ENCODE peak calls at places on chromosomes 6 and 20, in five cellular contexts. G is endothelial cell of umbilical vein, I is H1, X is neural progenitor cell, B is transverse colon. L is an unnamed sample. For H3K4me1 and H3K27me3, the result is how much of the 10 kb centered on the place peaks cover.

GRCh38 chr20:40744494-40745175 is 55.6 kb upstream of the MAFB start:
- DNase-seq in G (no peak), I (peak), X (no peak), B (no peak), L (no peak)

GRCh38 chr6:169371344-169372144 is 117.9 kb upstream of the THBS2 start:
- DNase-seq in G (no peak), I (no peak), X (peak), B (no peak), L (no peak)

GRCh38 chr6:33166811-33167210 is 25.5 kb downstream of the COL11A2 start:
- DNase-seq in G (no peak), I (no peak), X (no peak), B (no peak), L (no peak)

GRCh38 chr6:47631248-47632196 is 66.9 kb upstream of the ADGRF4 start:
- DNase-seq in G (peak), I (no peak), X (peak), B (no peak), L (no peak)

GRCh38 chr6:166769648-166770047 is 142.6 kb upstream of the RPS6KA2 start:
- DNase-seq in G (no peak), I (peak), X (no peak), B (no peak), L (no peak)

GRCh38 chr6:158905277-158905676 is 86.1 kb upstream of the EZR start:
- DNase-seq in G (no peak), I (no peak), X (no peak), B (no peak), L (no peak)

GRCh38 chr6:63643862-63644261 is 8.3 kb downstream of the PHF3 start:
- DNase-seq in G (peak), I (no peak), X (no peak), B (no peak), L (no peak)

GRCh38 chr6:42547407-42548329 is 16.2 kb upstream of the UBR2 start:
- DNase-seq in G (peak), I (peak), X (peak), B (peak), L (no peak)

GRCh38 chr6:167951781-167952511 is 45.5 kb upstream of the KIF25 start:
- DNase-seq in G (no peak), I (no peak), X (no peak), B (no peak), L (no peak)

GRCh38 chr6:65780691-65781090 is 73.7 kb upstream of the EYS start:
- DNase-seq in G (no peak), I (no peak), X (no peak), B (no peak), L (no peak)

GRCh38 chr20:63570281-63571086 is 3.6 kb downstream of the HELZ2 start:
- DNase-seq in G (no peak), I (no peak), X (no peak), B (no peak), L (no peak)
- H3K4me1 ChIP-seq in G (under half), I (under half), X (under half), B (under half), L (under half)

DNA sequence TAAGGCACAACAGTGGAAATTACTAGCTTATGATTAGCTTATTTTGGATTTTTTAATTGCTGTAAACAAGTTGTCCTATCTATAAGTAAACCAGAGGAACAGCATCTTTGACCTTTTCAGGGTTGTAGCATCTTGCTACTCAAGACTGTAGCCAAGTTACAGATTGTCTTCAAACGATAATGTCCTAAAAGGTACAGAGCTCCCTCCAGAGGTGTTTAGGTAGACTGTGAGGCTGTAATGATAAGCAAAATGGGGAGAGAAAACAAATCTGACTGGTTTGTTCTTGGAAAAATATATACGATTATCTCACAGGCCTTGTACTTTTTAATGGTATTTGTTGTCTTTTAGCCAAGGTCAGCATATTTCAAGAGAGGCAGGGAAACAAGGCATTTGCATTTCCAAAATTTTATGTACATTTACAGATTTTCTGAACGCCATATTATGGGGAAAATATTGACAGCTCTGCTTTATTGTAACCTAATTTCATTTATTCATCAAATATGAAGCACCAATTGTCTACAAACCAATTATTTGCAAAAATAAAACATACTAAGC is 273.4 kb downstream of the MEI4 start:
- DNase-seq in G (peak), I (no peak), X (peak), B (no peak), L (no peak)
- TF ChIP-seq CTCF in G (peak), I (no peak), X (peak), B (no peak), L (no peak)

DNA sequence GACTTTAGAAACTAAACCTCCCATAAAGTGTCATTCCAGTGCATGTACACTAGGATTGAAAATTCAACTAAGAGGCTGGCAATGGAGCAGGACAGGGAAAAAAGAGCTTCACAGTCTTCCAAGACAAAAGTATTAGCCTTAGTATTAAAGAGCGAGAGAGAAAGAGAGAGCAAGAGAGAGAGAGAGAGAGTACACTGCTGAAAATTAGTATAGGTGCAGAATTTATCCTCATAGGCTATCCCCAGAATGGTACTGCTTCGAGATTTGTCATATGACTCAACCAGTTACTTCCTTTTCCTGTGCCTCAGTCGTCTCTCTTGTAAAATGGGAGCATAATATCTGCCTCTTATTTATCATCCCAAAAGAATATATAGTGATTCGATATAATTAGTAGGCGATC is 543.2 kb upstream of the JARID2 start:
- DNase-seq in G (no peak), I (no peak), X (no peak), B (no peak), L (no peak)
- H3K27me3 ChIP-seq in G (under half), I (under half), X (under half), B (under half), L (under half)

DNA sequence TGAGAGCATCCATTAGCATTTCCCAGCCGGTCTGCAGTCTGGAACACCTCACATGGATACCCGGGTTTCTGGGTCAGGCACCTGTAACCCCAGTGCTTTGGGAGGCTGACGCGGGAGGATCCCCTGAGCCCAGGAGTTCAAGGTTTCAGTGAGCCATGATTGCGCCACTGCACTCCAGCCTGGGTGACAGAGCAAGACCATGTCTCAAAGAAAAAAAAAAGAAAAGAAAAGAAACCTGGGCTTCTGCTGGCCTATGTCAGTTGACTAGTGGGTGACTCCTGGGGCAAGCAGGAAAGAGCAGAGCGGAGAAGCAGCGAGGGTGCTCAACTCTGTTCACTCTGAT is 90.2 kb downstream of the TCP11 start:
- DNase-seq in G (no peak), I (no peak), X (no peak), B (no peak), L (no peak)
- H3K4me1 ChIP-seq in G (under half), I (under half), X (half or more), B (half or more), L (half or more)

DNA sequence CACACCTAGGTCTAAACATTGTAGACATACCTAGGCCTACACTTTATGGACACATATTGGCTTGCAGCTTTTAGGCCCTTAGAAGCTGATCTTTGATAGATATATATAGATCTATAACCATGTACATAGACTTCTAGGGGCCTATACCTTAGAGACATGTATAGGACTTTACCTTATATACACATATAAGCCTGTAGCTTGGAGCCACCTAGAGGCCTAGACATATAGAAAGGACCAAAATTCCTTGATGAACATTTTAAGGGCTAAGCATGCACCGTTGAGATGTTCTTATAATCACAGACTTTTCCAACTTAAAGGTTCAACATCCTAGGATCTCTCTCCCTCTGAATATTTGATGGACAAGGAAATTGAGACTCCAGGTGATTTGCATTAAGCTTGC is 371.7 kb upstream of the SASH1 start:
- DNase-seq in G (peak), I (no peak), X (peak), B (no peak), L (no peak)
- TF ChIP-seq CTCF in G (peak), I (no peak), X (peak), B (peak), L (no peak)

DNA sequence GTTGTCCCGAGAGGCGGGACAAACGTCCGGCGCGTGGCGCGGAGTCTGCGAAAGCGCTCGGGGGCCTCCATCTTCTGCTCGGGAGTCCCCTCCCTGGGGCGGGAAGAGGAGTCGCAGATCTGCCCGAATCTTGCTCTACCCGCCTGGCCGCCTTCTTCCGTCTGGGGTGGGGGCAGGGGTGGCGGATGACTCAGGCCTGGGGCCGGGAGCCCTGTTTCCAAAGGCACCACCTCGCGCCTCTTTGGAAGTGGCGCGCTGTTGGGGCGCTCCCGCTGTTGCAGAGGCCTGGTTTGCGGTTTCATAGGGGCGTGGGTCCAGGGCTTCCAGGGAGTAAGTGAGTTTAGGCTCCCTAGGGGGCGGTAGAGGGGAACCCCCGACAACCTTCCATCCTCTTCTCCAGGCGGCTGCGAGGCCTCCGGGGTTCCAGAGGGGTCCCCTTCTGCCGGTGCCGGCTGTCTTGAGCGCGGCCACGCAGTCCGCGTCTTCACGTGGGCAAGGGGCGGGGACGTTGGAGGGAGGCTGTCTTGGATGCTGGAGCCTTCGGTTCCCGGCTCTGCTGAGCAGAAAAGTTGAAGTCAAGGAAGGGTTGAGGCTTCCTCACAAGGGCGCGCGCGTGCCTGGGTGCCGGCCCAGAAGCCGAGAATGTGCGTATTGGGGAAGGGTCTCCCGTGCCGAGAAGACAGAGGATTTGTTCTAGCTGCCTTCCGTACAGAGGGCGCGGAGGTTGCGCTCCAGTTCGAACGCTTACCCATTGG is 2.6 kb upstream of the TFAP2C start:
- DNase-seq in G (no peak), I (peak), X (peak), B (peak), L (no peak)
- H3K27me3 ChIP-seq in G (half or more), I (half or more), X (half or more), B (half or more), L (half or more)

DNA sequence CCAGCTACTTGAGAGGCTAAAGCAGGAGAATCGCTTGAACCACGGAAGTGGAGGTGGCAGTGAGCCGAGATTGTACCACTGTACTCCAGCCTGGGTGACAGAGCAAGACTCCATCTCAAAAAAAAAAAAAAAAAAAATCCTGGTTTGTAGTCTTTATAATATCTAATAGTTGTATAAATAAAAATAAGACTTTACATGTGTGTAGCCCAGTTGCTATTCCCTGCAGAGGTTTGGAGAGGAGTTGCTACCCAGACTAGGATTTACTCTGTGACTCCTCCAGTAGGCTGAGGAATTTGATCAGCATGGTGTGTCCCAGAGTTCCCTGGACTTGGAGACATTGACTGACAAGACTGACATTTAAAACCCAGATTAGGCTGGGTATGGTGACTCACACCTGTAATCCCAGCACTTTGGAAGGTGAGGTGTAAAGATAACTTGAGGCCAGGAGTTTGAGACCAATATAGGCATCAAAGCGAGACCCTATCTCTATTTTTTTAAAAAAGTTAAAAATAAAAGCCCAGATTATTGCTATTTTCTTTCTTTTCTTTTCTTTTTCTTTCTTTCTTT is 10.2 kb downstream of the CHMP4B start:
- DNase-seq in G (no peak), I (no peak), X (no peak), B (no peak), L (no peak)
- H3K4me1 ChIP-seq in G (under half), I (under half), X (under half), B (half or more), L (half or more)

DNA sequence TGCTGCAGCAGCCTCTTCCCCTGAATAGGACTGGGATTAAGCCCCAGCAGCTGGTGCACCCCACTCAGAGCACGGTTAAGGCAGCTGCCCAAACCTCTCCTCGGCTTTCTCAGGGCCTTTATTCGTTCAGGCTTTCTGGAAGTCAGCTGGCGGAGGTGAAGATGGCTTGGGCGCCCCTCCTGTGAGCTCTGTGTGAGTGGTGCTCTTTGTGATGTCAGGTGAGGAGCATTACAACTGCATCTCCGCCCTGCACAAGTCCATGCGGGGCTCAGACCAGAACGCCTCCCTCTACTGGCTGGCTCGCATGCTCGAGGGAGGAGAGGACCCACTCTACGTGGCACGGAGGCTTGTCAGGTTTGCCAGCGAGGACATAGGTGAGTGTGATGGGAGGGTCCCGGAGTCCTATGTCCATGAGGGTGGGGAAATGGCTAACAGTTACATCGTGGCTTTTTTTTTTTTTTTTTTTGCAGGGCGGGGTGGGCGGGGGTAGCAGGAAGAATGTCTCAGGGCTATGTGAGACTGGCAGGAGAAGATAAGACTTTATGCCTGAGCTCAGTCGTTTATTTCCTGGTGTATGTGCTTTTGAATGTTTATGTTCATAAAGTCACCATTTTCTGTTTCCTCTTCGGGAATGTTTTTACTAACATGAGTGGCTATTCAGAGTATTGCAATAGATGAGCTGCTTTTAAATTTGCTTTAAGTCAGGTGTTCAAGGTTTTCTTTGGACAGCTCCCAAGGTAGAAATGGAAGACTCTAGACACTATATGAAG is 18.2 kb downstream of the WRNIP1 start:
- DNase-seq in G (peak), I (peak), X (peak), B (peak), L (no peak)
- TF ChIP-seq CTCF in G (peak), I (peak), X (peak), B (peak), L (no peak)

L was measured in esophagus squamous epithelium.